ENCODE peak calls at places on chromosomes 7 and 10, in ten cellular contexts. F is uterus, O is right atrium auricular region, P is nephron progenitor cell, L is fibroblast of the aortic adventitia, U is H7, T is Panc1, G is hippocampal formation, J is EH, N is substantia nigra. X is an unnamed sample.

GRCh38 chr7:129381710-129382484 is 52.3 kb upstream of the STRIP2 start:
- DNase-seq in O (no peak), G (no peak), P (no peak), L (no peak), U (no peak), F (no peak), N (no peak), J (no peak), T (no peak), X (no peak)

GRCh38 chr7:142798451-142799438 is 28.0 kb downstream of the PRSS2 start:
- DNase-seq in F (no peak), U (no peak), J (no peak), L (no peak), P (no peak), O (peak; percentile 50), T (no peak), N (no peak), G (no peak), X (no peak)

GRCh38 chr10:77925795-77926565 is 575 bp downstream of the DLG5 start:
- DNase-seq in F (peak; percentile 59), T (no peak), U (peak; percentile 83), J (peak; percentile 49), L (no peak), G (peak; percentile 43), N (peak; percentile 7), O (no peak), P (peak; percentile 68), X (peak; percentile 77)

GRCh38 chr7:100565133-100565571 is 8.5 kb downstream of the SAP25 start:
- DNase-seq in P (no peak), L (no peak), F (no peak), T (no peak), U (peak; percentile 40), N (no peak), O (no peak), G (no peak), J (no peak), X (no peak)

GRCh38 chr7:9921326-9921725 is 1052.3 kb upstream of the PHF14 start:
- DNase-seq in N (no peak), L (no peak), G (no peak), P (no peak), U (no peak), O (no peak), J (no peak), F (no peak), T (no peak), X (no peak)

GRCh38 chr7:143892527-143893300 is 9.3 kb downstream of the TCAF1 start:
- DNase-seq in T (no peak), N (no peak), F (no peak), O (no peak), P (no peak), L (peak; percentile 20), G (no peak), J (peak; percentile 61), U (peak; percentile 30), X (peak; percentile 30)

GRCh38 chr7:145779165-145779564 is 337.4 kb upstream of the CNTNAP2 start:
- DNase-seq in P (no peak), G (no peak), U (no peak), O (no peak), N (no peak), F (no peak), J (no peak), T (no peak), L (no peak), X (no peak)

GRCh38 chr10:28892818-28893547 is 215.7 kb downstream of the BAMBI start:
- DNase-seq in P (no peak), U (no peak), J (peak; percentile 86), N (no peak), O (no peak), T (no peak), F (no peak), L (peak; percentile 52), G (no peak), X (no peak)

GRCh38 chr7:98224701-98225181 is 13.5 kb downstream of the BHLHA15 start:
- DNase-seq in P (no peak), O (no peak), F (no peak), N (no peak), T (no peak), J (no peak), G (no peak), L (no peak), U (peak; percentile 74), X (no peak)

X was measured in GM23248.